ENCODE peak calls at places on chromosome 19, in four cellular contexts. P, Z, N and E are unnamed samples.
A peak's percentile ranks its signal among the peaks of the same experiment; 100 is the strongest.

GRCh38 chr19:38805180-38805579 is 7.6 kb downstream of the LGALS4 start:
- DNase-seq in Z (no peak), P (no peak), N (no peak), E (no peak)

GRCh38 chr19:19654441-19654840 is 9.0 kb downstream of the ATP13A1 start:
- DNase-seq in Z (no peak), P (no peak), N (no peak), E (no peak)

GRCh38 chr19:8611890-8612806 is 1.6 kb upstream of the ADAMTS10 start:
- DNase-seq in P (no peak), Z (peak; percentile 37), N (no peak), E (peak; percentile 36)

GRCh38 chr19:12090807-12091206 is 26.3 kb downstream of the ZNF844 start:
- DNase-seq in Z (peak; percentile 68), P (peak; percentile 42), N (peak; percentile 54), E (peak; percentile 83)

GRCh38 chr19:30224689-30225606 is 147.2 kb upstream of the ZNF536 start:
- DNase-seq in P (no peak), N (peak; percentile 33), Z (peak; percentile 22), E (peak; percentile 43)

GRCh38 chr19:39339636-39340035 is 2.6 kb upstream of the SAMD4B start:
- DNase-seq in Z (no peak), N (no peak), P (no peak), E (no peak)

GRCh38 chr19:47369923-47370625 is 21.0 kb downstream of the DHX34 start:
- DNase-seq in Z (peak; percentile 35), N (no peak), P (no peak), E (peak; percentile 45)

GRCh38 chr19:52936151-52936957 is 13.1 kb upstream of the ZNF888 start:
- DNase-seq in P (no peak), Z (peak; percentile 54), N (no peak), E (no peak)

GRCh38 chr19:5250127-5250659 is 90.4 kb downstream of the PTPRS start:
- DNase-seq in P (no peak), N (no peak), Z (no peak), E (no peak)

DNA sequence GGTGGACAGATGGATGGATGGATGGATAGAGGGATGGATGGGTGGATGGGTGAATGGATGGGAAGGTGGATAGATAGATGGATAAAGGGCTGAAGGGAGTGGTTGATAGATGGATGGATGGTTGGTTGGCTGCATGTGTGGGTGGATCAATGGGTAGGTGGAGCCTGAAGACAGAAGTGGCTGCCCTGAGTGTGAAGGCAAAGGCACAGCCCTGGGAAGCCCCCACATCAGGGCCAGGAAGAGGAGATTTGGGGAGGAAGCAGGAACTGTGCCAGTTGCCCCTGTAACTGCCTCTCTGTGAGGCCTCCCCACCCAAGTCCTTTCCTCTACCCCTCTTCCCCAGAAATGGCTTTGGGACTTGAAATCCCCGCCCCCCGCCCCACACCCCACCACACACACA is 43.4 kb upstream of the NFIC start:
- DNase-seq in P (no peak), N (no peak), Z (no peak), E (no peak)
- TF ChIP-seq CTCF in P (no peak), N (no peak), Z (no peak), E (no peak)

DNA sequence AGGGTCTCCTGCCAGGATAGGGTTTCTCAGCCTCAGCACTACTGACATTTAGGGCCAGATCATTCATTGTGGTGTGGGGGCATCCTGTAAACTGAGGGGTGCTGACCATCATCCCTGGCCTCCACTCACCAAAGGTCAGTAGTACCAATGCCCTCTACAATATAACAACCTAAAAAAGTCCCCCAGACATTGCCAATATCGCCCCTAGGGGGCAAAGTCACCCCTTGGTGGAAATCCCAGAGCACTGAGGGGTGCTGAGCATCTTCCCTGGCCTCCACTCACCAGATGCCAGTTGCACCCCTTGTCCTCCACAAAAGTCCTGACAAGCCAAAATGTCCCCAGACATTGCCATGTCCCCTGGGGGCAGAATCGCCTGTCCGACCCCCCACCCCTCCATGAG is 21.6 kb downstream of the CPAMD8 start:
- DNase-seq in P (no peak), Z (no peak), N (no peak), E (no peak)
- TF ChIP-seq CTCF in P (no peak), Z (no peak), N (peak; percentile 23), E (peak; percentile 32)

DNA sequence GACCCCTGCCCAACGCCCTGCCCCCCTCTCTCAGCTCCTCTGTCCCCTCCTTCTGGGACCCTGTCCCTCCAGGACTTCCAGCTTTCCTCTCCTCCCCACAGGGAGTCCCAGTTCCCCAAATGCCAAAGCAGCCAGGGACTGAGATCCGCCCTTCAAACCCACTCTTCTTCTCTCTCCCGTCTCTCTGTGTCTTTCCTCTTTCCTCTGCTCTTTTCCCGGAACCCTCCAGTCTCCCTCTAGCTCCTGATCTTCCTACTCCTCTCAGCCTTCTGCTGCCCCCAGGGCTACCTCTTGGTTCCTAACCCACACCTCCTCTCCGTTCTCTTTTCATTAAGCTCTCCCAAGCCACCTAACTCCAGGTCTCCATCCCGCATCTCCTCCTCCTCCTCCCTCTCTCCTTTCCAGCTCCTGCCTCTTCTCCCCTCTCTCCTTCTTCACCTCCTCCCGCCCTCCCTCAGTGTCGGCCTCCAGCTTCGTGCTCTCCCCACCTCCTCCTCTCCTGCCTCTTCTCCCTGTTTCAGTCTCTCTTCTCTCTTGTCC is at the start of gene CA11:
- DNase-seq in P (no peak), Z (peak; percentile 49), N (no peak), E (peak; percentile 80)
- TF ChIP-seq CTCF in P (no peak), Z (no peak), N (no peak), E (no peak)

DNA sequence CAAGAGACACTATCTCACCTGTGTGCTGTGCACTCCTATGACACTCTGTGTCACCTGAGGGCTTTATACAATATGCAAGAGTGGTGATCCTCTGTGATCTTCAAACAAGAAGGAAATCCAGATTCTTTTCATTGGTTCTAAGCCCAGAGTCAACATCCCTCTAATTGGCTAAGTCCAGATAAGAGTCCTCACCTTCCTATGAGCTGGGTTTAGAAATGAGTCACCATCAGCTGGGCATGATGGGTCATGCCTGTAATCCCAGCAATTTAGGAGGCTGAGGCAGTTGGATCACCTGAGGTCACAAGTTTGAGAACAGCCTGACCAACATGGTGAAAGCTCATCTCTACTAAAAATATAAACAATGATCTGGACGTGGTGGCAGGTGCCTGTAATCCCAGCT is 144.4 kb downstream of the ZNF675 start:
- DNase-seq in P (no peak), N (no peak), Z (no peak), E (no peak)
- TF ChIP-seq CTCF in P (no peak), N (no peak), Z (no peak), E (no peak)

DNA sequence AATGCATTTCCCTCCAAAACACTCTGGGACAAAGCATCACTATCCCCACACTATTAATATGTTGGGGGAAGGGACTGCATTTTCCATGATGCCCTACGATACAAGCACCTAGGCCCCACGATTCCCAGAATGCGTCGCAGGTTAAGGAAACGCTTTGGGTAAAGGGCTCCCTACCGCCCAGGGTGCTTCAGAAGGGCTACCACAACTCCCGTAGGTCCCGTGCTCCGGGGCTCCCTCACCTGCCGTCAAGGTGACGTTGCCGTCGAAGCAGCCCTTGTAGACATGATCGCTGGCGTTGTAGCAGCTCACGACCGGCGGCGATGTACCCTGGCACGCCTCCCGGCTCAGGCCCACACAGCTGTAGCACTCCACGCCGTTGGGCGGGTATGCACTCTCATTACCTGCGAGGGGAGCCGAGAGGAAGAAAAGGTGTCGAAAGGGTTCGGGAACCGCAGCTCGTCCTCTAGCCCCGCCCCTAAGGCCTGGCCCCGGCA is 2.5 kb downstream of the LYPD3 start:
- DNase-seq in Z (no peak), P (no peak), N (no peak), E (no peak)
- TF ChIP-seq CTCF in Z (no peak), P (no peak), N (no peak), E (no peak)

GRCh38 chr19:33953592-33953991 is 156.9 kb downstream of the KCTD15 start:
- DNase-seq in N (no peak), Z (no peak), P (no peak), E (no peak)
- TF ChIP-seq CTCF in N (no peak), Z (no peak), P (no peak), E (no peak)

GRCh38 chr19:18158471-18158870 is 5.5 kb downstream of the PIK3R2 start:
- DNase-seq in P (no peak), N (no peak), Z (no peak), E (no peak)

GRCh38 chr19:18159810-18160209 is 6.8 kb downstream of the PIK3R2 start:
- DNase-seq in Z (no peak), P (no peak), N (no peak), E (no peak)

GRCh38 chr19:18160441-18160791 is 7.5 kb downstream of the PIK3R2 start:
- DNase-seq in N (no peak), Z (peak; percentile 6), P (no peak), E (no peak)

GRCh38 chr19:18161691-18162039 is 8.7 kb downstream of the PIK3R2 start:
- DNase-seq in Z (no peak), N (no peak), P (no peak), E (no peak)

DNA sequence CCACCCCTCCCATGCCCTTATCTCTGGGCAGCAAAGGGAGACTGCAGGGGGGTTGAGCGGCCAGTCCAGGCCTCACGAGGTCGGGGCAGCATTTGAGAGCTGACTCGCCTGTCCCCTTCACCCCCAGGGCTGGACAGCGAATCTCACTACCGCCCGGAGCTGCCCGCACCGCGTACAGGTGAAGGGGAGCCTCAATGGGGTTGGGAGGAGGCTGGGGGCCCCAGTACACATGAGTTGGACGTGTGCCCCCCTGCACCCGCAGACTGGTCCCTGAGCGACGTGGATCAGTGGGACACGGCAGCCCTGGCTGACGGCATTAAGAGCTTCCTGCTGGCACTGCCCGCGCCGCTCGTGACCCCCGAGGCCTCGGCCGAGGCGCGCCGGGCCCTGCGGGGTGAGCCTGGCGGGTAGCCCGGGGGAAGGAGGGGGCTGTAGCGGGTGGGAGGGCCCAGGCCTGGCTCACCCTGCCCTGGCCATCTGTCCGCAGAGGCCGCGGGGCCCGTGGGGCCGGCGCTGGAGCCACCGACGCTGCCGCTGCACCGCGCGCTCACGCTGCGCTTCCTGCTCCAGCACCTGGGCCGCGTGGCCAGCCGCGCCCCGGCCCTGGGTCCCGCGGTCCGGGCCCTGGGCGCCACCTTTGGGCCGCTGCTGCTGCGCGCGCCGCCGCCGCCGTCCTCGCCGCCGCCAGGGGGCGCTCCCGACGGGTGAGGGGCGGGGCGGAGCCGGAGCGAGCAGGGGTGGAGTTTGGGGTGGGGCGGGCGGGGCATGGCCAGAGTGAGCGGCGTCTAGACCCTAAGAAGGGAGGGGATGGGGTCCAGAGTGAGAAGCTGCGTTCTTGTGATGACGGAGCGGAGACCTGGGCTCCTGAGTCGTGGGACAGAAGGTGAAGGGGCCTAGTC is 8.1 kb downstream of the PIK3R2 start:
- DNase-seq in P (peak; percentile 78), Z (peak; percentile 90), N (peak; percentile 76), E (peak; percentile 66)
- TF ChIP-seq CTCF in P (peak; percentile 55), Z (peak; percentile 49), N (peak; percentile 75), E (peak; percentile 31)

GRCh38 chr19:49224856-49225255 is 67.3 kb downstream of the TRPM4 start:
- DNase-seq in Z (peak; percentile 39), P (no peak), N (no peak), E (peak; percentile 91)
- TF ChIP-seq CTCF in Z (peak; percentile 38), P (no peak), N (peak; percentile 56), E (peak; percentile 82)